ENCODE peak calls at places on chromosome X, in seven cellular contexts. H, S, A, N, I, D and B are unnamed samples.

GRCh38 chrX:51420610-51421009 is 75.8 kb downstream of the NUDT11 start:
- DNase-seq in A (no peak), I (peak), D (peak), N (no peak), H (peak), S (peak), B (peak)

GRCh38 chrX:23383411-23383810 is 48.8 kb downstream of the PTCHD1 start:
- DNase-seq in N (no peak), D (no peak), I (no peak), S (no peak), A (no peak), H (no peak), B (no peak)

GRCh38 chrX:129961180-129962083 is 21.0 kb upstream of the BCORL1 start:
- DNase-seq in N (no peak), A (peak), H (peak), S (peak), I (peak), D (peak), B (peak)

GRCh38 chrX:20729421-20729820 is 462.7 kb upstream of the RPS6KA3 start:
- DNase-seq in N (no peak), I (no peak), A (no peak), S (no peak), H (no peak), D (no peak), B (no peak)

GRCh38 chrX:118418811-118419251 is 72.9 kb downstream of the WDR44 start:
- DNase-seq in S (no peak), D (no peak), H (peak), I (no peak), N (no peak), A (no peak), B (no peak)

GRCh38 chrX:53332204-53332603 is 50.8 kb upstream of the IQSEC2 start:
- DNase-seq in D (no peak), S (no peak), H (no peak), A (no peak), N (no peak), I (no peak), B (no peak)

GRCh38 chrX:120690344-120690743 is 60.5 kb upstream of the C1GALT1C1 start:
- DNase-seq in I (no peak), A (no peak), S (no peak), N (no peak), D (no peak), H (no peak), B (no peak)

GRCh38 chrX:16392597-16392996 is 225.3 kb downstream of the MAGEB17 start:
- DNase-seq in I (no peak), H (no peak), A (no peak), N (no peak), D (no peak), S (no peak), B (no peak)

GRCh38 chrX:2226182-2226581 is 274.6 kb downstream of the DHRSX start:
- DNase-seq in D (no peak), N (no peak), S (no peak), I (no peak), A (no peak), H (no peak), B (no peak)